ENCODE peak calls at places on chromosome 1, in five cellular contexts. Q, X, L, E and R are unnamed samples.

GRCh38 chr1:205706601-205707502 is 26.5 kb upstream of the SLC45A3 start:
- DNase-seq in X (no peak), E (no peak), Q (no peak), L (no peak), R (no peak)

GRCh38 chr1:164382384-164382783 is 176.6 kb upstream of the PBX1 start:
- DNase-seq in Q (no peak), E (no peak), L (no peak), X (peak), R (no peak)

GRCh38 chr1:79105499-79105898 is 99.0 kb upstream of the ADGRL4 start:
- DNase-seq in L (no peak), Q (no peak), X (no peak), E (no peak), R (no peak)

GRCh38 chr1:53079251-53079650 is 17.2 kb downstream of the PODN start:
- DNase-seq in E (peak), X (no peak), Q (no peak), L (no peak), R (no peak)

GRCh38 chr1:154812911-154813816 is 56.9 kb downstream of the KCNN3 start:
- DNase-seq in L (no peak), E (no peak), Q (no peak), X (peak), R (no peak)

GRCh38 chr1:229888157-229888556 is 178.9 kb upstream of the GALNT2 start:
- DNase-seq in E (no peak), X (no peak), L (no peak), Q (no peak), R (no peak)

GRCh38 chr1:161733526-161733925 is 12.2 kb downstream of the FCRLB start:
- DNase-seq in X (no peak), L (no peak), E (no peak), Q (no peak), R (no peak)

GRCh38 chr1:83129107-83129506 is 869.8 kb downstream of the TTLL7 start:
- DNase-seq in E (no peak), X (no peak), Q (no peak), L (no peak), R (no peak)

GRCh38 chr1:154990276-154990675 is 3.1 kb upstream of the LENEP start:
- DNase-seq in L (no peak), X (no peak), E (peak), Q (no peak), R (no peak)

GRCh38 chr1:17538428-17539130 is 919 bp upstream of the ARHGEF10L start:
- DNase-seq in Q (no peak), E (no peak), X (peak), L (peak), R (peak)

GRCh38 chr1:202723708-202724107 is 13.5 kb upstream of the SYT2 start:
- DNase-seq in L (no peak), X (no peak), E (no peak), Q (no peak), R (no peak)

GRCh38 chr1:152481869-152482664 is 28.5 kb upstream of the LCE5A start:
- DNase-seq in X (no peak), Q (no peak), E (no peak), L (no peak), R (no peak)

GRCh38 chr1:74952786-74953185 is 181.4 kb upstream of the LHX8 start:
- DNase-seq in Q (no peak), E (no peak), L (no peak), X (no peak), R (no peak)

GRCh38 chr1:233613252-233614172 is at the start of gene KCNK1:
- DNase-seq in X (peak), E (peak), L (no peak), Q (no peak), R (peak)

GRCh38 chr1:183863852-183864251 is 58.9 kb downstream of the RGL1 start:
- DNase-seq in Q (no peak), X (no peak), E (no peak), L (no peak), R (no peak)

GRCh38 chr1:153629971-153630370 is 1.7 kb downstream of the S100A1 start:
- DNase-seq in E (peak), Q (no peak), X (no peak), L (no peak), R (no peak)

GRCh38 chr1:11518016-11518670 is 39.2 kb downstream of the DISP3 start:
- DNase-seq in Q (no peak), L (no peak), E (no peak), X (no peak), R (no peak)

GRCh38 chr1:92882817-92883216 is 51.0 kb downstream of the RPL5 start:
- DNase-seq in Q (peak), X (no peak), L (no peak), E (no peak), R (no peak)

GRCh38 chr1:94828251-94828650 is 8.1 kb downstream of the SLC44A3 start:
- DNase-seq in E (no peak), Q (no peak), X (no peak), L (no peak), R (no peak)

GRCh38 chr1:220076861-220077762 is 12.5 kb downstream of the BPNT1 start:
- DNase-seq in L (no peak), E (no peak), Q (no peak), X (no peak), R (no peak)

GRCh38 chr1:53062731-53063591 is 948 bp downstream of the PODN start:
- DNase-seq in E (no peak), X (no peak), Q (no peak), L (no peak), R (no peak)

GRCh38 chr1:34268311-34269042 is 91.8 kb downstream of the C1orf94 start:
- DNase-seq in Q (no peak), L (no peak), E (no peak), X (no peak), R (no peak)

GRCh38 chr1:207903767-207904166 is 7.2 kb downstream of the CD34 start:
- DNase-seq in Q (no peak), L (no peak), X (no peak), E (no peak), R (no peak)

GRCh38 chr1:245046764-245047163 is 108.0 kb upstream of the KIF26B start:
- DNase-seq in X (no peak), L (no peak), Q (no peak), E (no peak), R (no peak)

GRCh38 chr1:227395391-227396028 is 77.2 kb upstream of the CDC42BPA start:
- DNase-seq in Q (no peak), L (no peak), E (no peak), X (no peak), R (no peak)

GRCh38 chr1:77796695-77797405 is 17.4 kb downstream of the MIGA1 start:
- DNase-seq in Q (no peak), X (no peak), L (peak), E (no peak), R (no peak)

GRCh38 chr1:93963585-93963984 is 54.4 kb upstream of the GCLM start:
- DNase-seq in L (no peak), Q (no peak), X (no peak), E (no peak), R (no peak)

GRCh38 chr1:246526380-246526779 is 19.3 kb upstream of the SMYD3 start:
- DNase-seq in L (no peak), Q (no peak), X (no peak), E (no peak), R (no peak)

GRCh38 chr1:206510371-206510770 is 3.0 kb downstream of the RASSF5 start:
- DNase-seq in Q (no peak), E (no peak), X (no peak), L (no peak), R (no peak)

GRCh38 chr1:6969106-6969505 is 183.9 kb downstream of the CAMTA1 start:
- DNase-seq in E (no peak), Q (no peak), X (no peak), L (no peak), R (no peak)

GRCh38 chr1:204577794-204578478 is 61.7 kb downstream of the MDM4 start:
- DNase-seq in E (no peak), L (no peak), Q (no peak), X (no peak), R (no peak)

GRCh38 chr1:15184445-15185103 is 31.0 kb downstream of the TMEM51 start:
- DNase-seq in L (no peak), Q (no peak), E (no peak), X (no peak), R (no peak)

GRCh38 chr1:70509996-70510876 is 99.2 kb downstream of the CTH start:
- DNase-seq in Q (no peak), X (no peak), L (peak), E (no peak), R (peak)

GRCh38 chr1:53410691-53411090 is 48.5 kb upstream of the DMRTB1 start:
- DNase-seq in L (no peak), Q (no peak), X (no peak), E (no peak), R (no peak)

GRCh38 chr1:198156745-198157240 is at the start of gene NEK7:
- DNase-seq in X (peak), L (peak), Q (peak), E (peak), R (peak)

GRCh38 chr1:60132985-60133673 is 59.6 kb upstream of the C1orf87 start:
- DNase-seq in L (no peak), X (no peak), E (no peak), Q (no peak), R (no peak)